ENCODE peak calls at places on chromosomes 1 and 21, in nine cellular contexts. K is GM06990, Z is pancreas, V is GM10248, R is Calu3, E is IMR-90, M is astrocyte, S is omental fat pad, D is stomach. O is an unnamed sample.

GRCh38 chr1:204523605-204524215 is 7.5 kb downstream of the MDM4 start:
- DNase-seq in V (no peak), K (no peak), S (no peak), D (no peak), E (no peak), M (no peak), Z (no peak), R (peak; percentile 42), O (no peak)

GRCh38 chr1:205514211-205515142 is 10.0 kb downstream of the CDK18 start:
- DNase-seq in K (no peak), D (no peak), V (no peak), R (no peak), E (no peak), Z (no peak), S (no peak), M (no peak), O (no peak)

GRCh38 chr1:14347776-14348175 is 250.7 kb upstream of the KAZN start:
- DNase-seq in Z (no peak), K (no peak), M (no peak), S (no peak), D (no peak), R (no peak), E (no peak), V (no peak), O (no peak)

GRCh38 chr21:46452719-46453118 is 6.0 kb upstream of the DIP2A start:
- DNase-seq in K (no peak), E (no peak), S (no peak), Z (no peak), M (no peak), V (no peak), D (no peak), R (no peak), O (no peak)

GRCh38 chr1:89822109-89822962 is 1.5 kb downstream of the LRRC8D start:
- DNase-seq in Z (no peak), M (no peak), D (no peak), E (no peak), K (no peak), S (no peak), R (no peak), V (no peak), O (no peak)

GRCh38 chr1:60898987-60899386 is 183.4 kb upstream of the NFIA start:
- DNase-seq in S (no peak), D (no peak), R (no peak), K (peak; percentile 4), V (no peak), Z (no peak), M (no peak), E (no peak), O (no peak)

GRCh38 chr1:228337711-228338520 is 68.7 kb downstream of the TRIM11 start:
- DNase-seq in M (no peak), S (peak; percentile 2), D (no peak), E (no peak), Z (peak; percentile 9), K (no peak), R (peak; percentile 0), V (no peak), O (peak; percentile 67)

GRCh38 chr1:94542088-94542671 is 621 bp upstream of the F3 start:
- DNase-seq in R (no peak), E (peak; percentile 83), K (no peak), V (peak; percentile 20), M (peak; percentile 58), Z (peak; percentile 56), D (peak; percentile 34), S (no peak), O (no peak)

GRCh38 chr1:150558328-150558727 is 9.1 kb downstream of the ADAMTSL4 start:
- DNase-seq in S (no peak), R (no peak), K (no peak), E (no peak), D (no peak), Z (peak; percentile 25), V (no peak), M (no peak), O (no peak)

GRCh38 chr1:89725016-89725380 is 92.1 kb downstream of the LRRC8C start:
- DNase-seq in E (peak; percentile 96), R (no peak), V (no peak), D (no peak), Z (no peak), S (peak; percentile 40), M (peak; percentile 76), K (no peak), O (no peak)

GRCh38 chr1:234369784-234370183 is 3.5 kb upstream of the COA6 start:
- DNase-seq in Z (no peak), S (no peak), V (no peak), D (no peak), E (peak; percentile 81), M (no peak), R (no peak), K (no peak), O (no peak)

GRCh38 chr1:233912447-233912846 is 8.0 kb downstream of the SLC35F3 start:
- DNase-seq in S (no peak), Z (no peak), E (no peak), D (no peak), R (no peak), M (no peak), K (no peak), V (no peak), O (no peak)

GRCh38 chr1:201740086-201740541 is 88.8 kb upstream of the IPO9 start:
- DNase-seq in M (no peak), V (no peak), Z (peak; percentile 42), D (no peak), K (no peak), E (no peak), S (no peak), R (peak; percentile 26), O (no peak)

GRCh38 chr1:37739222-37739621 is 25.7 kb downstream of the EPHA10 start:
- DNase-seq in E (no peak), D (no peak), S (no peak), Z (no peak), V (no peak), K (no peak), R (peak; percentile 57), M (no peak), O (no peak)

GRCh38 chr1:209506101-209506500 is 77.4 kb upstream of the CAMK1G start:
- DNase-seq in R (no peak), Z (no peak), M (no peak), V (no peak), S (no peak), E (no peak), K (no peak), D (no peak), O (no peak)

GRCh38 chr1:10380594-10381275 is 18.1 kb upstream of the PGD start:
- DNase-seq in V (no peak), S (no peak), Z (no peak), E (peak; percentile 97), R (no peak), D (no peak), K (no peak), M (peak; percentile 93), O (no peak)

GRCh38 chr1:17239420-17239819 is 9.5 kb upstream of the PADI3 start:
- DNase-seq in D (no peak), M (peak; percentile 96), Z (peak; percentile 42), V (peak; percentile 62), E (peak; percentile 92), R (peak; percentile 69), K (peak; percentile 73), S (no peak), O (no peak)

GRCh38 chr1:36673207-36673606 is 190.5 kb upstream of the CSF3R start:
- DNase-seq in M (no peak), R (no peak), E (no peak), Z (no peak), S (no peak), K (no peak), D (no peak), V (no peak), O (no peak)

DNA sequence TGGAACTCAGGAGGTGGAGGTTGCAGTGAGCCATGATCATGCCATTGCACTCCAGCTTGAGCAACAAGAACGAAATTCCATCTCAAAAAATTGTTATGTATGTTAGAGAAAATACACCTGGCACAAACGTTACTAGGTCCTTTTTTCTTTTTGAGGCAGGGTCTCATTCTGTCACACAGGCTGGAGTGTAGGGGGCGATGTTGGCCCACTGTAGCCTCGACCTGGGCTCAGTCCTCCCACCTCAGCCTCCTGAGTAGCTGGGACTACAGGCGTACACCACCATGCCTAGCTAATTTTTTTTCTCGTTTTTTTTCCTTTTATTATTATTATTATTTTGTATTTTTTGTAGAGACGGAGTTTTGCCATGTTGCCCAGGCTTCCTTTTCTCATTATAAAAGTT is 4.4 kb downstream of the HAX1 start:
- DNase-seq in V (no peak), K (no peak), M (no peak), Z (no peak), R (peak; percentile 31), S (no peak), D (no peak), E (no peak), O (no peak)
- TF ChIP-seq CTCF in V (peak; percentile 25), K (peak; percentile 33), M (no peak), Z (no peak), R (peak; percentile 43), S (no peak), D (no peak), E (peak; percentile 3), O (peak; percentile 49)

GRCh38 chr1:44293761-44294315 is 61.2 kb downstream of the ERI3 start:
- DNase-seq in V (no peak), K (no peak), Z (peak; percentile 94), M (no peak), E (no peak), S (no peak), D (peak; percentile 75), R (no peak), O (no peak)
- TF ChIP-seq CTCF in V (no peak), K (no peak), Z (peak; percentile 18), M (no peak), E (no peak), S (no peak), D (no peak), R (no peak), O (no peak)

GRCh38 chr21:44508426-44508710 is 31.6 kb downstream of the KRTAP10-1 start:
- DNase-seq in V (no peak), Z (no peak), K (no peak), D (no peak), R (no peak), E (no peak), M (no peak), S (no peak), O (no peak)

GRCh38 chr21:44510508-44511218 is 29.3 kb downstream of the KRTAP10-1 start:
- DNase-seq in S (no peak), M (no peak), E (no peak), K (peak; percentile 64), R (peak; percentile 82), D (peak; percentile 77), V (peak; percentile 85), Z (peak; percentile 82), O (peak; percentile 82)

GRCh38 chr21:44510109-44510507 is 29.9 kb downstream of the KRTAP10-1 start:
- DNase-seq in V (no peak), S (no peak), M (no peak), Z (no peak), R (no peak), K (no peak), E (no peak), D (no peak), O (no peak)

GRCh38 chr21:44508711-44509445 is 31.1 kb downstream of the KRTAP10-1 start:
- DNase-seq in M (no peak), R (no peak), D (no peak), E (no peak), K (no peak), S (no peak), Z (no peak), V (no peak), O (no peak)

GRCh38 chr21:44509539-44509938 is 30.5 kb downstream of the KRTAP10-1 start:
- DNase-seq in Z (peak; percentile 96), R (peak; percentile 68), E (no peak), V (no peak), M (no peak), D (peak; percentile 93), K (no peak), S (no peak), O (no peak)
- TF ChIP-seq CTCF in Z (peak; percentile 39), R (peak; percentile 17), E (no peak), V (no peak), M (no peak), D (peak; percentile 13), K (peak; percentile 28), S (no peak), O (no peak)

GRCh38 chr1:235597867-235598553 is 51.6 kb downstream of the GNG4 start:
- DNase-seq in D (no peak), R (peak; percentile 36), Z (no peak), S (no peak), V (no peak), K (no peak), E (peak; percentile 62), M (peak; percentile 12), O (no peak)
- TF ChIP-seq CTCF in D (peak; percentile 18), R (peak; percentile 57), Z (no peak), S (no peak), V (no peak), K (peak; percentile 52), E (peak; percentile 42), M (peak; percentile 50), O (peak; percentile 64)